ENCODE peak calls at places on chromosomes 6 and 20, in five cellular contexts. One of them, this sample, is unnamed.

GRCh38 chr6:166202321-166202733 is 34.7 kb upstream of the TBXT start:
- DNase-seq in A549: no peak
- DNase-seq in K562: peak; percentile 14
- DNase-seq in IMR-90: no peak
- DNase-seq in H1: no peak
- DNase-seq in this sample: no peak

GRCh38 chr6:105753184-105754097 is 332.7 kb upstream of the PRDM1 start:
- DNase-seq in IMR-90: peak; percentile 59
- DNase-seq in H1: no peak
- DNase-seq in A549: no peak
- DNase-seq in K562: no peak
- DNase-seq in this sample: no peak

GRCh38 chr20:46060975-46061374 is 28.8 kb downstream of the NCOA5 start:
- DNase-seq in IMR-90: no peak
- DNase-seq in A549: no peak
- DNase-seq in H1: peak; percentile 26
- DNase-seq in K562: no peak
- DNase-seq in this sample: no peak

GRCh38 chr6:150063640-150064039 is 5.3 kb downstream of the ULBP3 start:
- DNase-seq in H1: no peak
- DNase-seq in IMR-90: no peak
- DNase-seq in A549: no peak
- DNase-seq in K562: no peak
- DNase-seq in this sample: no peak

GRCh38 chr6:127176175-127176574 is 57.7 kb downstream of the RSPO3 start:
- DNase-seq in A549: peak; percentile 36
- DNase-seq in IMR-90: no peak
- DNase-seq in H1: no peak
- DNase-seq in K562: no peak
- DNase-seq in this sample: no peak

GRCh38 chr6:88749849-88750248 is 213.6 kb downstream of the RNGTT start:
- DNase-seq in A549: no peak
- DNase-seq in K562: no peak
- DNase-seq in H1: no peak
- DNase-seq in IMR-90: peak; percentile 4
- DNase-seq in this sample: no peak

GRCh38 chr6:157443066-157443800 is 62.2 kb downstream of the ZDHHC14 start:
- DNase-seq in A549: no peak
- DNase-seq in H1: no peak
- DNase-seq in IMR-90: peak; percentile 81
- DNase-seq in K562: no peak
- DNase-seq in this sample: no peak

GRCh38 chr20:16069416-16070010 is 503.7 kb downstream of the KIF16B start:
- DNase-seq in K562: no peak
- DNase-seq in IMR-90: no peak
- DNase-seq in H1: no peak
- DNase-seq in A549: no peak
- DNase-seq in this sample: no peak

GRCh38 chr20:13717631-13718044 is 67.1 kb downstream of the ESF1 start:
- DNase-seq in K562: no peak
- DNase-seq in A549: no peak
- DNase-seq in H1: no peak
- DNase-seq in IMR-90: no peak
- DNase-seq in this sample: no peak

GRCh38 chr20:58001381-58001780 is 227.1 kb downstream of the ANKRD60 start:
- DNase-seq in IMR-90: no peak
- DNase-seq in H1: no peak
- DNase-seq in A549: no peak
- DNase-seq in K562: no peak
- DNase-seq in this sample: no peak

GRCh38 chr6:54613596-54613995 is 233.0 kb upstream of the FAM83B start:
- DNase-seq in K562: no peak
- DNase-seq in IMR-90: no peak
- DNase-seq in A549: no peak
- DNase-seq in H1: no peak
- DNase-seq in this sample: no peak

GRCh38 chr20:37517371-37517748 is 3.7 kb upstream of the NNAT start:
- DNase-seq in A549: no peak
- DNase-seq in K562: no peak
- DNase-seq in IMR-90: no peak
- DNase-seq in H1: no peak
- DNase-seq in this sample: no peak

GRCh38 chr20:37520417-37520751 is 666 bp upstream of the NNAT start:
- DNase-seq in A549: no peak
- DNase-seq in H1: peak; percentile 61
- DNase-seq in K562: no peak
- DNase-seq in IMR-90: no peak
- DNase-seq in this sample: no peak

GRCh38 chr20:37518059-37518458 is 3.0 kb upstream of the NNAT start:
- DNase-seq in IMR-90: no peak
- DNase-seq in K562: no peak
- DNase-seq in H1: no peak
- DNase-seq in A549: no peak
- DNase-seq in this sample: no peak

GRCh38 chr20:37519508-37520416 is 1.3 kb upstream of the NNAT start:
- DNase-seq in K562: no peak
- DNase-seq in IMR-90: no peak
- DNase-seq in H1: peak; percentile 67
- DNase-seq in A549: no peak
- DNase-seq in this sample: peak; percentile 70

DNA sequence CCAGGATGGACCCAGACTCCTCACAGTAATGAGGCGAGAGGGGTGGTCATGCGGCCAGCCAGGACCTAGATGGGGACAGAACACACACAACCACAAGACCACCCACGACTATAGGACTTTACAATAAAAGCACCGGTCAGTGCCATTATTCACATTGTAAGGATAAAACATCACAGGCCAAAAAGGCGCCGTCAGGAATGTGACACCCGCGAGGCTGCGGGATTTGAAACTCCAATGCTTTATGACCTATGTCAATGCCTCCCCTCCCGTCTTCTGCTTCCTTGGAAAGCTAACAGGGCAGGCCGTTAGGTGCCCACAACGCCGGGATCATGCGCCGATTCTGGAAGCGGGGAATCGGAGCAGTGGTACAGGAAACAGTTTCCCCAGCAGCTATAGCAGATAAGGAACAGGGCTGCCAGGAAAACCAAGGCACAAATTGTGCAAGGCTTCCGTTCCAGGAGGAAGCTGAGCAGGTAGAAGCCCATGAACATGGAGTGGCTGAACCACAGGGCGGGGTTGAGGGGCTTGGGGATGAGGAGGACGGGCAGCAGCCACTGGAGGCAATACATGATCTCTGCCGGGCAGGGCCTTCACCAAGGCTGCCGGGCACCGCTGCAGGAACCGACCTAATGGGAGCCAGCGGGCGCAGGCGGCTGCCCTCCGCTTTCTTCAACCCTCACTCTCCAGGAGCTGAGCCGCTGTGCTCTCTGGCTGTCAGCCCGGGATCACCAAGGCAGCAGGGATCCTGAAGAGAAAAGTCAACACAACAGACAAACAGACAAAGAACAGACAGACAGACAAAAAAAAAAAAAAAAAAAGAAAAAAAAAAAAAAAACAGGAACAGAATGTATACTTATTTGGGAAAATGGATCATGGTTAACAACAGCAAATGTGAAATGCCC is 2.2 kb upstream of the NNAT start:
- DNase-seq in A549: no peak
- DNase-seq in H1: no peak
- DNase-seq in IMR-90: no peak
- DNase-seq in K562: no peak
- DNase-seq in this sample: no peak
- TF ChIP-seq MAFK in A549: no peak
- TF ChIP-seq MAFK in H1: no peak
- TF ChIP-seq MAFK in IMR-90: no peak
- TF ChIP-seq MAFK in K562: no peak
- TF ChIP-seq MAFK in this sample: no peak

GRCh38 chr6:129134535-129134934 is 251.6 kb downstream of the LAMA2 start:
- DNase-seq in H1: no peak
- DNase-seq in K562: no peak
- DNase-seq in IMR-90: no peak
- DNase-seq in A549: no peak
- DNase-seq in this sample: no peak

GRCh38 chr6:129136751-129137150 is 253.8 kb downstream of the LAMA2 start:
- DNase-seq in A549: no peak
- DNase-seq in IMR-90: no peak
- DNase-seq in K562: no peak
- DNase-seq in H1: no peak
- DNase-seq in this sample: no peak

GRCh38 chr6:129133770-129134192 is 250.8 kb downstream of the LAMA2 start:
- DNase-seq in H1: no peak
- DNase-seq in A549: no peak
- DNase-seq in K562: no peak
- DNase-seq in IMR-90: peak; percentile 39
- DNase-seq in this sample: no peak

GRCh38 chr6:129135421-129135820 is 252.5 kb downstream of the LAMA2 start:
- DNase-seq in K562: no peak
- DNase-seq in H1: no peak
- DNase-seq in IMR-90: no peak
- DNase-seq in A549: no peak
- DNase-seq in this sample: no peak

GRCh38 chr6:129131282-129131681 is 248.3 kb downstream of the LAMA2 start:
- DNase-seq in K562: no peak
- DNase-seq in IMR-90: no peak
- DNase-seq in A549: no peak
- DNase-seq in H1: no peak
- DNase-seq in this sample: no peak
- TF ChIP-seq MAFK in K562: no peak
- TF ChIP-seq MAFK in IMR-90: no peak
- TF ChIP-seq MAFK in A549: no peak
- TF ChIP-seq MAFK in H1: no peak
- TF ChIP-seq MAFK in this sample: no peak

GRCh38 chr6:22613695-22614094 is 44.3 kb downstream of the HDGFL1 start:
- DNase-seq in IMR-90: peak; percentile 98
- DNase-seq in H1: no peak
- DNase-seq in A549: no peak
- DNase-seq in K562: no peak
- DNase-seq in this sample: no peak
- TF ChIP-seq MAFK in IMR-90: peak; percentile 47
- TF ChIP-seq MAFK in H1: no peak
- TF ChIP-seq MAFK in A549: no peak
- TF ChIP-seq MAFK in K562: no peak
- TF ChIP-seq MAFK in this sample: no peak

DNA sequence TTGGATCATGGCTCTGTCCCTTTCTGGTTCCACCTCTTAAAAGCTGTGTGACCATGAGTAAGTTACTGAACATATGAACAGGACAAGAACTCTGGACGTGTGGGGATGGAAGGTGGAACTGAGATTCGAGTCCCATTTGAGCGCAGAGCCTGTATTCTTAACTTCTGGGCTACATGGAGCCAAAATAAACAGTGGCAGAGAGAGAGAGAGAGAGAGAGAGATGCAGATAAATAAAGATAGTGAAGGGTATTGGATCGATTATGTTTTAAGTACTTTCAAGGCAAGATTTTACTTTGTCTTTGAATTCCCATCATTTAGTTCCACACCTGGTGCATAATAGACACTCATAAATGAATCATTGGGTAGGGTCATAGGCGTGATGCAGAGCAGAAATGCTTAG is 39.7 kb downstream of the SLC35D3 start:
- DNase-seq in K562: no peak
- DNase-seq in A549: no peak
- DNase-seq in IMR-90: no peak
- DNase-seq in H1: no peak
- DNase-seq in this sample: no peak
- TF ChIP-seq MAFK in K562: no peak
- TF ChIP-seq MAFK in A549: no peak
- TF ChIP-seq MAFK in IMR-90: no peak
- TF ChIP-seq MAFK in H1: no peak
- TF ChIP-seq MAFK in this sample: no peak

This sample was measured in HepG2.